ENCODE peak calls at places on chromosomes 5 and 9, in five cellular contexts. T, Y, J, Z and E are unnamed samples.

GRCh38 chr5:101678494-101679193 is 617.4 kb downstream of the SLCO4C1 start:
- DNase-seq in T (peak), Y (peak), J (peak), Z (no peak), E (no peak)

GRCh38 chr5:110087829-110088228 is 398.1 kb downstream of the MAN2A1 start:
- DNase-seq in Y (no peak), J (no peak), T (no peak), Z (no peak), E (peak)

GRCh38 chr5:86806206-86806605 is 188.5 kb downstream of the COX7C start:
- DNase-seq in T (no peak), J (no peak), Z (no peak), Y (no peak), E (no peak)

GRCh38 chr5:91591076-91591475 is 208.0 kb upstream of the ARRDC3 start:
- DNase-seq in J (no peak), Y (no peak), T (no peak), Z (no peak), E (no peak)

GRCh38 chr5:149853019-149853648 is 91.5 kb downstream of the PDE6A start:
- DNase-seq in Z (peak), Y (peak), T (peak), J (peak), E (no peak)

GRCh38 chr9:37251452-37251851 is 131.1 kb downstream of the ZCCHC7 start:
- DNase-seq in J (no peak), Z (no peak), T (no peak), Y (no peak), E (no peak)

GRCh38 chr9:98551511-98552286 is 157.0 kb downstream of the GABBR2 start:
- DNase-seq in Y (no peak), T (no peak), Z (no peak), J (no peak), E (peak)

GRCh38 chr5:73447234-73448071 is 1.1 kb downstream of the FOXD1 start:
- DNase-seq in J (no peak), Y (peak), T (no peak), Z (peak), E (no peak)

GRCh38 chr5:115770466-115770865 is 46.0 kb downstream of the CDO1 start:
- DNase-seq in J (no peak), Z (no peak), T (peak), Y (no peak), E (no peak)

GRCh38 chr9:135663857-135664256 is 748 bp downstream of the LCN9 start:
- DNase-seq in Z (peak), Y (no peak), J (no peak), T (no peak), E (no peak)

GRCh38 chr9:116073826-116074225 is 79.8 kb upstream of the PAPPA start:
- DNase-seq in T (no peak), Y (no peak), J (no peak), Z (no peak), E (peak)

GRCh38 chr9:114276908-114277821 is 45.7 kb upstream of the ORM1 start:
- DNase-seq in J (peak), Y (no peak), T (no peak), Z (peak), E (peak)

GRCh38 chr9:77892171-77892570 is 139.4 kb downstream of the GNAQ start:
- DNase-seq in Y (no peak), Z (no peak), T (no peak), J (no peak), E (no peak)

GRCh38 chr5:6492934-6493333 is 44.3 kb downstream of the UBE2QL1 start:
- DNase-seq in J (no peak), T (no peak), Z (no peak), Y (no peak), E (no peak)

GRCh38 chr5:158194561-158194961 is 335.6 kb upstream of the CLINT1 start:
- DNase-seq in J (no peak), T (no peak), Z (no peak), Y (no peak), E (no peak)

GRCh38 chr5:135221187-135221473 is 177.9 kb downstream of the MACROH2A1 start:
- DNase-seq in T (peak), J (no peak), Z (no peak), Y (no peak), E (no peak)

GRCh38 chr9:112249277-112249676 is 74.2 kb upstream of the SUSD1 start:
- DNase-seq in J (no peak), Z (no peak), T (no peak), Y (no peak), E (no peak)

GRCh38 chr5:10317825-10318682 is 10.4 kb upstream of the CMBL start:
- DNase-seq in Y (no peak), J (no peak), T (no peak), Z (no peak), E (no peak)

GRCh38 chr5:131305138-131305650 is 41.3 kb downstream of the CDC42SE2 start:
- DNase-seq in Y (no peak), J (no peak), Z (no peak), T (no peak), E (no peak)

GRCh38 chr9:35035851-35036701 is 36.3 kb downstream of the VCP start:
- DNase-seq in Z (peak), T (peak), Y (peak), J (peak), E (no peak)

GRCh38 chr5:3943803-3944202 is 348.2 kb downstream of the IRX1 start:
- DNase-seq in Z (no peak), Y (no peak), J (no peak), T (no peak), E (no peak)

GRCh38 chr5:159003045-159004030 is 96.4 kb downstream of the EBF1 start:
- DNase-seq in T (no peak), Y (no peak), J (no peak), Z (no peak), E (no peak)

DNA sequence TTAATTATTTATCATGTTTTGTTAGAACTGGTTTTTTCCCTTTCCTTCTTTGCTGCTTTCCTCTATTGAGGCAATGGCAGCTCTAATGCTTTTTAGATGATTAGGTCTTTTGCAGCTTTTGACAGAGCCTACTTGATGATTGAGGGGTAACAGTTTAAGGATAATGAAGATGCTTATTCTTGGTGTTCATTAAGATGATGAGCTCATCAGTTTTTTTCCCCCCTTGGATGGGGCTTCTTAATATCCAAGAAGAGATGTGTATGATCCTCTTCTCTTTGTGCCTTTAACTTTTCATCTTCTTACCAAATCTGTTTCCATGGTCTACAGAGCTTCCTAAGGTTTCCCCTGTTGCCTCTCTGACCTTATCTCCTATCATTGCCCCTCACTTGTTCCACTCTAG is 15.8 kb downstream of the RBM27 start:
- DNase-seq in Z (no peak), Y (no peak), J (no peak), T (no peak), E (no peak)
- H3K4me3 ChIP-seq in Z (no peak), Y (no peak), J (no peak), T (no peak), E (no peak)

GRCh38 chr5:34697308-34698108 is 41.4 kb downstream of the RAI14 start:
- DNase-seq in Z (no peak), J (no peak), Y (no peak), T (no peak), E (no peak)

GRCh38 chr5:34698109-34698419 is 41.9 kb downstream of the RAI14 start:
- DNase-seq in T (no peak), Y (no peak), J (no peak), Z (no peak), E (no peak)

GRCh38 chr5:34694012-34694411 is 37.9 kb downstream of the RAI14 start:
- DNase-seq in Y (no peak), Z (no peak), J (no peak), T (no peak), E (no peak)

GRCh38 chr5:34692781-34693180 is 36.7 kb downstream of the RAI14 start:
- DNase-seq in Z (no peak), J (no peak), T (no peak), Y (no peak), E (no peak)

DNA sequence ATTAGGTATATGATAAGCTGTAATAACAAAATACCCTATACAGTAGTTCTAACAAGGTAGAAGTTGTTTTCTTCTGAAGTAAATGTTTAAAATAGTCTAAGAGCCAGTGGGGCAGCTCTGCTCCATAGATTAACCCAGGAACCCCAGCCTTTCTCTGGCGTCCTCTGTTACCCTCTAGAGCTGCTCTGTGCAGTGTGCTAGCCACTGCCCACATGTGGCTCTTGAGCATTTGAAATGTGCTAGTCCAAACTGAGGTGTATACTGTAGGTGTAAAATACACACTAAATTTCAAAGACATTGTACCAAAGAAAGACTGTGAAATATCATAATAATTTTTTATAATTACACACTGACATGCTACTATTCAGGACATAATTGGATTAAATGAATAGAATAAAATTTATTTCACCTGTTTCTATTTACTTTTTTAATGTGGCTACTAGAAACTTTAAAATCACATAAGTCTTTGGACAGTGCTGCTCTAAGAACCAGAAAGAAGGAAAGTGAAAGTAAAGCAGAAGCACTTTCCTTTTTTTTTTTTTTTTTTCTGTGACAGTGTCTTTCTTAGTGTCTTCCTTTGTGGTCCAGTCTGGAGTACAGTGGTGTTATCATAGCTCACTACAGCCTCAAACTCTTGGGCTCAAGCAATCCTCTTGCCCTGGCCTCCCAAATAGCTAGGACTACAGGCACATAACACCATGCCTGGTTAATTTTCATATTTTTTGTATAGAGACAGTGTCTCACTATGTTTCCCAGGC is 39.3 kb downstream of the RAI14 start:
- DNase-seq in Z (no peak), Y (no peak), T (no peak), J (no peak), E (no peak)
- H3K4me3 ChIP-seq in Z (peak), Y (no peak), T (no peak), J (no peak), E (no peak)

DNA sequence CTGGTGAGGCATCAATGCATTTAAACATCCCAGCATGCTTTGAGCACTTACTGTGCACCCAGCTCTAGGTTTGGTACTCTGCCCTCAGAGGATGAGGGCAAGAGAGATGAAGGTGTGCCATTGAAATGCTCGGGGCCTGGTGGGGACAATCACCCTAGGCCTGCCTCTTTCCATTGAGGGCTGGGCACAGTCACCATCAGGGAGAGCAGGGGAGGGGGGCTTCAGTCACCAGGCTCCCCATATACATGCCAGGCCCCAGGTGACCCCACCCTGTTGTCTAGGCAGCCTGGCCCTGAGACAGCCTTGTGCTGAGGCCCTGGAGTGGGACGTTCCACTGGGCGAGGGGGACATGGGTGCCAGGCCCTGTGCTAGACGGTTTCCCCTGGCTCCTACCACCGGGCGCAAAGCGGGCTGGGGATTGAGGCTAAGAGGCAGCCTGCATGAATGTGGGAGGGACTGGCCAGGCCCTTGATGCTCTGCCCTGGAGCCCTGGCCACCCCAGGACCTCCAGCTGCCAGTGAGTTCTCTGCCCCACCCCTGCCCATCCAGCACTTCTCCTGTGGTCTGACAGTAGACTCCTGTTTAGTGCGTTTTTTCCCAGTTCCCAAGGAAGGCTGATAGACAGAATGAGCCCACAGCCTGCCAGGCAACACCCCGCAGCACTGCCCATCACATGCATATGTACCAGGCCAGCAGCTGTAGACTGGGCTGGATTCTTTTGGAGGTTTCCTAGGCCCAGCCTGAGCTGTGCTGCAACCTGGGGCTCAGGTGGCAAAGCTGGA is 18.9 kb downstream of the TCF7 start:
- DNase-seq in T (no peak), J (peak), Y (peak), Z (peak), E (no peak)
- H3K4me3 ChIP-seq in T (no peak), J (no peak), Y (no peak), Z (no peak), E (no peak)

DNA sequence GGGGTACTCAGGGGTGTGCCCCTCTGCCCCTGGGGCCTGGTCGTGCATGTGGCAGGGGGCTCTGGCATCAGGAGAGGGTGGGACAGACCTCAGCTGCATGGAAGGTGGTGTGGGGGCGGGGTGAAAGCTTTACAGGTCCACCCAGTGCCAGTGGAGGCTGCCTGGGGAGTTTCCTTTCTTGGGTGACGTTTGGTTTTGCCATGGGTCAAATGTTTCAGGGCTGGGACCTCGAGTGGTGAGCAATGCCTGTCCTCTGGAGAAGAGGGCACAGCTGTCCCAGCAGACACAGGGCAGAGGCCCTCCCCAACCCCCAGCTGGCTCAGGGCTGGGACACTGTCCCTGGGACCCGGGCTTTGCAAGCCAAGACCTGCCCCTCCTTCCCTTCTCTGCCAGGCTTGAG is 3.6 kb downstream of the RXRA start:
- DNase-seq in Z (peak), J (peak), T (peak), Y (peak), E (no peak)
- H3K4me3 ChIP-seq in Z (peak), J (no peak), T (peak), Y (no peak), E (peak)

GRCh38 chr9:12696931-12697622 is 3.9 kb downstream of the TYRP1 start:
- DNase-seq in Z (no peak), T (no peak), J (no peak), Y (no peak), E (no peak)

GRCh38 chr9:12698986-12699385 is 5.8 kb downstream of the TYRP1 start:
- DNase-seq in J (no peak), T (no peak), Y (no peak), Z (no peak), E (no peak)

GRCh38 chr9:12698293-12698692 is 5.1 kb downstream of the TYRP1 start:
- DNase-seq in J (no peak), Z (no peak), Y (no peak), T (no peak), E (no peak)

GRCh38 chr9:12699529-12699928 is 6.3 kb downstream of the TYRP1 start:
- DNase-seq in Z (no peak), T (no peak), J (no peak), Y (no peak), E (no peak)

DNA sequence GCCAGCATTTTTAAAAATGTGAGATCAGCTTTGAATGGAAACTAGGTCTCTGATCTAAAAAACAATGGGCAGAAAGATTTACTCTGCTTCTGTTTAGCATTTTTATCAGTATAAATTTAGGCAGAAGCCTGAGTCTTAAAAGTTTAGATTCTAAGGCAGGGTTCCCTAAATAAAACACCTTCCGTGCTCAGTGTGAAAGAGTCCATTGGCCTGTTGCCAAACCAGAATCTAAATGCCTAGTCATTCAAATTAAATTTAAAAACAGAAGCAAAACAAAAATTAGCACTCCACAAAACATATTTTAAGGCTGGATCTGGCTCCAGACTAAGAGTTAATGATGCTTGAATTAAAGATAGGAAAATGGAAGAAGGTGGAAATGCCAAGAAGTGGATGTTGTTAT is 4.5 kb downstream of the TYRP1 start:
- DNase-seq in Y (no peak), Z (no peak), J (no peak), T (no peak), E (no peak)
- H3K4me3 ChIP-seq in Y (no peak), Z (peak), J (no peak), T (no peak), E (no peak)

GRCh38 chr9:4678679-4679267 is 596 bp upstream of the CDC37L1 start:
- DNase-seq in T (no peak), Z (no peak), J (no peak), Y (no peak), E (no peak)

GRCh38 chr9:4679268-4680177 is at the start of gene CDC37L1:
- DNase-seq in T (peak), Z (peak), J (peak), Y (peak), E (peak)

GRCh38 chr9:4674783-4675182 is 4.6 kb upstream of the CDC37L1 start:
- DNase-seq in Z (no peak), J (peak), Y (no peak), T (no peak), E (peak)

GRCh38 chr9:4680178-4680535 is 788 bp downstream of the CDC37L1 start:
- DNase-seq in T (no peak), Z (no peak), Y (no peak), J (no peak), E (no peak)

GRCh38 chr9:4677392-4677791 is 2.0 kb upstream of the CDC37L1 start:
- DNase-seq in Z (no peak), J (no peak), T (no peak), Y (no peak), E (no peak)
- H3K4me3 ChIP-seq in Z (no peak), J (no peak), T (no peak), Y (no peak), E (no peak)

GRCh38 chr5:75935572-75935971 is 147.6 kb upstream of the SV2C start:
- DNase-seq in Y (no peak), J (no peak), T (no peak), Z (no peak), E (no peak)

GRCh38 chr5:75928992-75929391 is 154.2 kb upstream of the SV2C start:
- DNase-seq in Y (no peak), Z (no peak), T (no peak), J (no peak), E (no peak)

GRCh38 chr5:75933489-75933888 is 149.7 kb upstream of the SV2C start:
- DNase-seq in J (no peak), T (no peak), Z (no peak), Y (peak), E (no peak)

GRCh38 chr5:75931175-75931574 is 152.0 kb upstream of the SV2C start:
- DNase-seq in T (no peak), Z (no peak), J (no peak), Y (no peak), E (no peak)
- H3K4me3 ChIP-seq in T (no peak), Z (no peak), J (no peak), Y (no peak), E (no peak)